ENCODE peak calls at places on chromosome 6, in five cellular contexts. S is esophagus squamous epithelium, D is ovary, A is upper lobe of right lung, Q is aorta. W is an unnamed sample. For H3K36me3, the result is how much of the 10 kb centered on the place peaks cover.

GRCh38 chr6:100447900-100448700 is 16.6 kb downstream of the SIM1 start:
- DNase-seq in A (no peak), Q (no peak), S (no peak), D (no peak), W (no peak)

GRCh38 chr6:164184410-164184809 is 769.9 kb downstream of the QKI start:
- DNase-seq in D (no peak), Q (no peak), A (no peak), S (no peak), W (no peak)

GRCh38 chr6:166570929-166571699 is 15.4 kb downstream of the RAMACL start:
- DNase-seq in Q (no peak), S (no peak), D (no peak), A (no peak), W (no peak)

GRCh38 chr6:159931112-159931511 is 37.8 kb upstream of the IGF2R start:
- DNase-seq in D (no peak), S (no peak), A (no peak), Q (no peak), W (no peak)

GRCh38 chr6:44051516-44051915 is 75.7 kb downstream of the MRPL14 start:
- DNase-seq in Q (peak), S (no peak), A (no peak), D (no peak), W (peak)

GRCh38 chr6:159720708-159721107 is 6.6 kb upstream of the WTAP start:
- DNase-seq in Q (no peak), D (no peak), S (no peak), A (no peak), W (peak)

GRCh38 chr6:593139-593906 is 63.6 kb downstream of the HUS1B start:
- DNase-seq in A (no peak), S (no peak), D (peak), Q (no peak), W (peak)

GRCh38 chr6:20708367-20709124 is 174.3 kb downstream of the CDKAL1 start:
- DNase-seq in S (no peak), Q (no peak), A (no peak), D (no peak), W (no peak)

GRCh38 chr6:108874470-108875160 is 26.4 kb downstream of the ARMC2 start:
- DNase-seq in D (no peak), S (no peak), A (no peak), Q (no peak), W (no peak)

GRCh38 chr6:141758430-141758829 is 374.3 kb upstream of the GJE1 start:
- DNase-seq in A (no peak), Q (no peak), S (no peak), D (no peak), W (no peak)
- H3K4me3 ChIP-seq in A (no peak), Q (no peak), S (no peak), D (no peak), W (no peak)

GRCh38 chr6:36516559-36516958 is 30.7 kb downstream of the STK38 start:
- DNase-seq in S (no peak), D (no peak), Q (no peak), A (no peak), W (no peak)

GRCh38 chr6:36515844-36516243 is 31.4 kb downstream of the STK38 start:
- DNase-seq in S (no peak), A (no peak), D (no peak), Q (no peak), W (peak)

GRCh38 chr6:36517408-36517807 is 29.9 kb downstream of the STK38 start:
- DNase-seq in D (no peak), S (no peak), A (no peak), Q (no peak), W (no peak)

GRCh38 chr6:36516991-36517390 is 30.3 kb downstream of the STK38 start:
- DNase-seq in A (no peak), Q (no peak), D (no peak), S (no peak), W (no peak)

GRCh38 chr6:36514554-36515456 is 32.5 kb downstream of the STK38 start:
- DNase-seq in Q (no peak), D (no peak), S (no peak), A (no peak), W (no peak)
- H3K36me3 ChIP-seq in Q (under half), D (under half), S (under half), A (half or more), W (half or more)

DNA sequence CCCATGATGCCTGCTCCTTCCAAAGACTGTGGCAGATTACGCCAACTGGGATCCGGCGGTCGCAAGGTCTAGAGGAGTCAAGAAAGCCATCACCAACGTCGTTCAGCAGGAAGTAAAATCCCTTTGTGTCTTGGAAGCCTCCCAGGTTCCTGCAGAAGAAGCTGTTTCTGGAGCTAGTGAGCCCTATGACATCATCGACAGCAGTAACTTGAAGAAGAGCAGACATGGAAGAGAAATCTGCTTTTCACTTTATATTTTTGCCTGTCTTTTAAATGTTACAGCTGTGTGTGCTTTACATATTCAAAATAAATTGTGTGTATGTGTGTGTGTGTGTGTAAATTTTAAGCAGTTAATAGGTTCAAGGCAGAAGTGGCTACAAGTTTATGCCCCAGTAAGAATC is 7.4 kb upstream of the OR2H2 start:
- DNase-seq in S (no peak), D (no peak), A (no peak), Q (no peak), W (no peak)
- H3K4me3 ChIP-seq in S (no peak), D (no peak), A (no peak), Q (no peak), W (no peak)

GRCh38 chr6:142171351-142171750 is 24.3 kb downstream of the VTA1 start:
- DNase-seq in Q (no peak), A (no peak), S (no peak), D (no peak), W (no peak)
- H3K36me3 ChIP-seq in Q (under half), A (half or more), S (under half), D (under half), W (half or more)

DNA sequence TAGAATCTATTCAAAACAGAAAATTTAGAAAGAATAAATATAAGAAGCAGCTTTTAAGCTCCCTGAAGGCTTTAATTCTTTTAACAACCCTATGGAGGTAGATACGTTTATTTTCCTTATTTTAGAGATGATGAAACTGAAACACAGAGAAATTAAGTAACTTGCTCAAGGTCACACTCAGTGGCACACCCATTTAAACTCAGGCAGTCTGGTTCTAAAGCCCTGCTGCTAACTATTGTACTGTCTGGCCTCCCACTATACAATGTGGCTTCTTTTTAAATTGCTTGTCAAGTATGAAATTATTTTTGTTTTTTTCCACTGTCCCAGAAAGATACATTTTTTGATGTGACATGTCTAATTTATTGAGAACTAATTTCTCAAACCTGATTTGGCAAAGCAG is 55.7 kb downstream of the FAM217A start:
- DNase-seq in S (no peak), A (no peak), Q (no peak), D (no peak), W (no peak)
- H3K4me3 ChIP-seq in S (no peak), A (peak), Q (no peak), D (no peak), W (no peak)

GRCh38 chr6:32971581-32972352 is 3.4 kb downstream of the BRD2 start:
- DNase-seq in D (peak), A (peak), S (peak), Q (peak), W (peak)

GRCh38 chr6:32972353-32973143 is 4.2 kb downstream of the BRD2 start:
- DNase-seq in A (peak), Q (peak), D (peak), S (no peak), W (peak)

GRCh38 chr6:32973934-32974333 is 5.5 kb downstream of the BRD2 start:
- DNase-seq in Q (no peak), A (no peak), D (no peak), S (no peak), W (no peak)

GRCh38 chr6:32974541-32975308 is 6.3 kb downstream of the BRD2 start:
- DNase-seq in D (no peak), A (no peak), Q (no peak), S (no peak), W (peak)

GRCh38 chr6:32973144-32973854 is 4.9 kb downstream of the BRD2 start:
- DNase-seq in S (no peak), Q (peak), D (peak), A (no peak), W (peak)
- H3K36me3 ChIP-seq in S (under half), Q (under half), D (under half), A (half or more), W (half or more)

W was measured in SJSA1.